ENCODE peak calls at places on chromosome X, in eight cellular contexts. N, S, F, K, C, Q, R and B are unnamed samples.

GRCh38 chrX:68196939-68197791 is 236.1 kb downstream of the OPHN1 start:
- DNase-seq in N (peak; percentile 7), S (no peak), F (peak; percentile 50), K (peak; percentile 19), C (peak; percentile 64), Q (no peak), R (peak; percentile 26), B (peak; percentile 30)

GRCh38 chrX:130560558-130560957 is 158.8 kb downstream of the RBMX2 start:
- DNase-seq in N (no peak), S (no peak), F (no peak), K (no peak), C (no peak), Q (no peak), R (no peak), B (no peak)

GRCh38 chrX:100745806-100746537 is 14.1 kb upstream of the SYTL4 start:
- DNase-seq in N (no peak), S (no peak), F (peak; percentile 66), K (no peak), C (no peak), Q (peak; percentile 65), R (peak; percentile 55), B (no peak)

GRCh38 chrX:153944140-153944799 is at the start of gene RENBP:
- DNase-seq in N (peak; percentile 56), S (peak; percentile 21), F (no peak), K (peak; percentile 39), C (peak; percentile 52), Q (no peak), R (no peak), B (peak; percentile 58)

GRCh38 chrX:22135171-22135711 is 103.1 kb downstream of the PHEX start:
- DNase-seq in N (no peak), S (no peak), F (no peak), K (no peak), C (no peak), Q (no peak), R (no peak), B (no peak)

GRCh38 chrX:48786341-48786800 is at the start of gene GATA1:
- DNase-seq in N (no peak), S (no peak), F (no peak), K (no peak), C (no peak), Q (no peak), R (no peak), B (no peak)

GRCh38 chrX:130079824-130080406 is 30.4 kb downstream of the ELF4 start:
- DNase-seq in N (peak; percentile 40), S (peak; percentile 42), F (peak; percentile 73), K (peak; percentile 58), C (peak; percentile 78), Q (peak; percentile 83), R (peak; percentile 73), B (peak; percentile 53)

GRCh38 chrX:111914398-111915092 is 38.6 kb downstream of the TRPC5OS start:
- DNase-seq in N (no peak), S (no peak), F (no peak), K (no peak), C (peak; percentile 1), Q (no peak), R (no peak), B (no peak)

GRCh38 chrX:77426811-77427210 is 20.4 kb upstream of the FGF16 start:
- DNase-seq in N (no peak), S (no peak), F (no peak), K (no peak), C (no peak), Q (no peak), R (no peak), B (no peak)

GRCh38 chrX:9515464-9515863 is 50.6 kb downstream of the TBL1X start:
- DNase-seq in N (no peak), S (no peak), F (no peak), K (no peak), C (no peak), Q (no peak), R (no peak), B (no peak)

GRCh38 chrX:68692651-68693050 is 45.2 kb downstream of the STARD8 start:
- DNase-seq in N (no peak), S (no peak), F (no peak), K (no peak), C (no peak), Q (no peak), R (no peak), B (no peak)

GRCh38 chrX:71254092-71254941 is at the start of gene ZMYM3:
- DNase-seq in N (peak; percentile 85), S (peak; percentile 75), F (peak; percentile 86), K (peak; percentile 84), C (peak; percentile 92), Q (peak; percentile 93), R (peak; percentile 83), B (peak; percentile 89)

GRCh38 chrX:71252221-71252620 is 1.7 kb downstream of the ZMYM3 start:
- DNase-seq in N (no peak), S (no peak), F (no peak), K (no peak), C (no peak), Q (no peak), R (no peak), B (no peak)

GRCh38 chrX:71251456-71251973 is 2.4 kb downstream of the ZMYM3 start:
- DNase-seq in N (no peak), S (no peak), F (no peak), K (no peak), C (no peak), Q (no peak), R (no peak), B (no peak)

GRCh38 chrX:71256051-71256450 is 2.1 kb upstream of the ZMYM3 start:
- DNase-seq in N (no peak), S (no peak), F (no peak), K (no peak), C (no peak), Q (no peak), R (no peak), B (no peak)

GRCh38 chrX:71253253-71254091 is 468 bp downstream of the ZMYM3 start:
- DNase-seq in N (peak; percentile 33), S (peak; percentile 43), F (peak; percentile 44), K (peak; percentile 26), C (peak; percentile 61), Q (no peak), R (peak; percentile 41), B (peak; percentile 42)
- H3K27ac ChIP-seq in N (peak overlapping the region; percentile 76), S (peak overlapping the region; percentile 76), F (peak overlapping the region; percentile 16), K (peak overlapping the region; percentile 89), C (peak overlapping the region; percentile 83), Q (peak overlapping the region; percentile 90), R (peak overlapping the region; percentile 87), B (peak overlapping the region; percentile 90)

GRCh38 chrX:23792861-23793553 is 10.0 kb downstream of the SAT1 start:
- DNase-seq in N (no peak), S (no peak), F (no peak), K (no peak), C (peak; percentile 83), Q (no peak), R (no peak), B (no peak)

GRCh38 chrX:23799469-23800065 is 16.6 kb downstream of the SAT1 start:
- DNase-seq in N (no peak), S (no peak), F (no peak), K (no peak), C (no peak), Q (no peak), R (no peak), B (no peak)

GRCh38 chrX:23802431-23802830 is 19.5 kb downstream of the SAT1 start:
- DNase-seq in N (no peak), S (no peak), F (no peak), K (no peak), C (no peak), Q (no peak), R (no peak), B (no peak)

GRCh38 chrX:23797371-23798128 is 14.6 kb downstream of the SAT1 start:
- DNase-seq in N (no peak), S (no peak), F (peak; percentile 66), K (no peak), C (no peak), Q (no peak), R (no peak), B (no peak)
- H3K27ac ChIP-seq in N (no peak overlapping the region), S (no peak overlapping the region), F (peak overlapping the region; percentile 70), K (peak overlapping the region; percentile 52), C (no peak overlapping the region), Q (no peak overlapping the region), R (no peak overlapping the region), B (no peak overlapping the region)

DNA sequence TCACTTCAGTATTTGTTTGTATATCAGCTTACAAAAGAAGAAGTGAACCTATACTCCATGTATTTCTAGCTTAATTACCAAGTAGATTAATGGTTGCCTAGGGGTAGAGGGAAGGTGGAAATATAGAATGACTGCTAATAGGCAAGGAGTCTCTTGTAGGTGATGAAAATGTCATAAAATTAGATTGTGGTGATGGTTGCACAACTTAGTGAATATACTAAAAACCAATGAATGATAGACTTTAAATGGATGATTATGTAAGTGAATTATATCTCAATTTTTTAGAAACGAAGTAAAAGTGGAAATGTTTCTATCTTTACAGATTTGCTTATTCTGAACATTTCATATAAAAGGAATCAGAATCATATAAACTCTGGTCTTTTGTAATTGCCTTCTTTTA is 165.5 kb downstream of the AWAT2 start:
- DNase-seq in N (no peak), S (no peak), F (no peak), K (no peak), C (no peak), Q (no peak), R (no peak), B (no peak)
- H3K27ac ChIP-seq in N (no peak overlapping the region), S (no peak overlapping the region), F (no peak overlapping the region), K (no peak overlapping the region), C (no peak overlapping the region), Q (no peak overlapping the region), R (no peak overlapping the region), B (no peak overlapping the region)

GRCh38 chrX:136778020-136778419 is 2.7 kb downstream of the ARHGEF6 start:
- DNase-seq in N (no peak), S (no peak), F (no peak), K (no peak), C (no peak), Q (no peak), R (no peak), B (no peak)
- H3K27ac ChIP-seq in N (no peak overlapping the region), S (no peak overlapping the region), F (no peak overlapping the region), K (peak overlapping the region; percentile 86), C (no peak overlapping the region), Q (no peak overlapping the region), R (no peak overlapping the region), B (no peak overlapping the region)

GRCh38 chrX:14356401-14356800 is 172.9 kb upstream of the GLRA2 start:
- DNase-seq in N (no peak), S (no peak), F (no peak), K (no peak), C (peak; percentile 52), Q (no peak), R (no peak), B (no peak)
- H3K27ac ChIP-seq in N (no peak overlapping the region), S (no peak overlapping the region), F (no peak overlapping the region), K (no peak overlapping the region), C (peak overlapping the region; percentile 90), Q (no peak overlapping the region), R (no peak overlapping the region), B (no peak overlapping the region)